ENCODE peak calls at places on chromosomes 5 and 9, in ten cellular contexts. E is AG09319; V is endothelial cell; S is stimulated activated CD4-positive, alpha-beta T cell treated with anti-CD3 and anti-CD28 coated beads, Interleukin-4, amount 100 ng/mL, for 24 hours; K is bronchial epithelial cell; Z is fibroblast of lung; J is cortex of kidney; R is uterus; U is GM23248; Q is NAMALWA. L is an unnamed sample.
A peak's percentile ranks its signal among the peaks of the same experiment; 100 is the strongest.

GRCh38 chr5:145360936-145361335 is 474.2 kb downstream of the PRELID2 start:
- DNase-seq in V (no peak), Z (peak; percentile 39), R (no peak), Q (no peak), K (no peak), E (no peak), U (peak; percentile 27), S (no peak), J (no peak), L (no peak)

GRCh38 chr5:90383903-90384302 is 25.7 kb downstream of the CETN3 start:
- DNase-seq in R (no peak), S (no peak), U (no peak), V (no peak), E (no peak), Q (no peak), J (no peak), Z (no peak), K (no peak), L (no peak)

GRCh38 chr9:109182940-109183798 is 16.1 kb upstream of the FRRS1L start:
- DNase-seq in E (no peak), Z (peak; percentile 35), S (no peak), K (peak; percentile 39), R (no peak), V (peak; percentile 59), Q (peak; percentile 39), U (peak; percentile 51), J (no peak), L (no peak)

GRCh38 chr9:14313951-14314423 is at the start of gene NFIB:
- DNase-seq in Z (peak; percentile 60), S (no peak), J (no peak), U (peak; percentile 77), K (no peak), Q (no peak), E (no peak), V (peak; percentile 66), R (peak; percentile 57), L (peak; percentile 74)

GRCh38 chr5:134948929-134949328 is 18.8 kb upstream of the CATSPER3 start:
- DNase-seq in Q (no peak), J (no peak), V (no peak), E (no peak), K (peak; percentile 32), S (no peak), U (peak; percentile 65), R (peak; percentile 66), Z (peak; percentile 66), L (no peak)

GRCh38 chr9:126805546-126806262 is 864 bp downstream of the ZBTB43 start:
- DNase-seq in Z (peak; percentile 43), Q (peak; percentile 93), V (no peak), J (no peak), R (no peak), K (peak; percentile 82), E (no peak), U (peak; percentile 86), S (peak; percentile 87), L (no peak)

GRCh38 chr9:116978155-116978554 is 291.1 kb downstream of the TRIM32 start:
- DNase-seq in Z (no peak), K (peak; percentile 68), S (no peak), Q (no peak), V (no peak), J (no peak), U (no peak), R (no peak), E (no peak), L (no peak)

GRCh38 chr9:97969014-97969413 is 14.1 kb upstream of the ANP32B start:
- DNase-seq in Z (no peak), Q (no peak), R (no peak), S (no peak), V (no peak), E (no peak), U (no peak), K (no peak), J (no peak), L (no peak)

GRCh38 chr9:125732562-125732961 is 14.6 kb upstream of the PBX3 start:
- DNase-seq in E (no peak), S (no peak), Z (no peak), R (no peak), V (peak; percentile 24), Q (no peak), U (peak; percentile 11), K (no peak), J (no peak), L (no peak)